ENCODE peak calls at places on chromosomes 6 and 20, in eight cellular contexts. One of them, this sample, is unnamed.

GRCh38 chr6:130520801-130521200 is 155.0 kb downstream of the TMEM200A start:
- DNase-seq in Calu3: no peak
- DNase-seq in pancreas: no peak
- DNase-seq in A549: no peak
- DNase-seq in MCF 10A: no peak
- DNase-seq in progenitor cell of endocrine pancreas: no peak
- DNase-seq in heart left ventricle: no peak
- DNase-seq in astrocyte of the cerebellum: no peak
- DNase-seq in this sample: no peak

GRCh38 chr20:36544134-36545018 is 3.1 kb downstream of the MYL9 start:
- DNase-seq in astrocyte of the cerebellum: peak; percentile 37
- DNase-seq in progenitor cell of endocrine pancreas: no peak
- DNase-seq in heart left ventricle: peak; percentile 75
- DNase-seq in pancreas: no peak
- DNase-seq in MCF 10A: peak; percentile 84
- DNase-seq in A549: no peak
- DNase-seq in Calu3: no peak
- DNase-seq in this sample: no peak

GRCh38 chr6:119446623-119447008 is 97.1 kb upstream of the MAN1A1 start:
- DNase-seq in Calu3: peak; percentile 68
- DNase-seq in A549: no peak
- DNase-seq in pancreas: peak; percentile 64
- DNase-seq in heart left ventricle: peak; percentile 48
- DNase-seq in MCF 10A: peak; percentile 57
- DNase-seq in progenitor cell of endocrine pancreas: no peak
- DNase-seq in astrocyte of the cerebellum: peak; percentile 83
- DNase-seq in this sample: no peak

GRCh38 chr20:45592574-45593189 is 13.6 kb upstream of the WFDC8 start:
- DNase-seq in pancreas: no peak
- DNase-seq in heart left ventricle: no peak
- DNase-seq in astrocyte of the cerebellum: no peak
- DNase-seq in A549: peak; percentile 25
- DNase-seq in progenitor cell of endocrine pancreas: no peak
- DNase-seq in Calu3: peak; percentile 63
- DNase-seq in MCF 10A: peak; percentile 67
- DNase-seq in this sample: peak; percentile 36

GRCh38 chr6:163354779-163355431 is 59.6 kb upstream of the QKI start:
- DNase-seq in A549: no peak
- DNase-seq in progenitor cell of endocrine pancreas: no peak
- DNase-seq in astrocyte of the cerebellum: no peak
- DNase-seq in MCF 10A: no peak
- DNase-seq in heart left ventricle: peak; percentile 75
- DNase-seq in Calu3: no peak
- DNase-seq in pancreas: no peak
- DNase-seq in this sample: no peak

GRCh38 chr6:144331610-144332009 is 46.5 kb downstream of the UTRN start:
- DNase-seq in A549: no peak
- DNase-seq in MCF 10A: no peak
- DNase-seq in Calu3: no peak
- DNase-seq in progenitor cell of endocrine pancreas: no peak
- DNase-seq in pancreas: no peak
- DNase-seq in astrocyte of the cerebellum: peak; percentile 47
- DNase-seq in heart left ventricle: no peak
- DNase-seq in this sample: no peak

GRCh38 chr6:37713529-37714119 is 15.9 kb upstream of the MDGA1 start:
- DNase-seq in progenitor cell of endocrine pancreas: no peak
- DNase-seq in A549: no peak
- DNase-seq in pancreas: no peak
- DNase-seq in MCF 10A: peak; percentile 22
- DNase-seq in heart left ventricle: no peak
- DNase-seq in astrocyte of the cerebellum: no peak
- DNase-seq in Calu3: no peak
- DNase-seq in this sample: no peak

GRCh38 chr6:39841923-39842322 is 49.7 kb downstream of the DAAM2 start:
- DNase-seq in progenitor cell of endocrine pancreas: no peak
- DNase-seq in pancreas: no peak
- DNase-seq in astrocyte of the cerebellum: no peak
- DNase-seq in MCF 10A: no peak
- DNase-seq in heart left ventricle: no peak
- DNase-seq in A549: no peak
- DNase-seq in Calu3: no peak
- DNase-seq in this sample: no peak

GRCh38 chr6:33694401-33694931 is 17.0 kb downstream of the UQCC2 start:
- DNase-seq in A549: no peak
- DNase-seq in MCF 10A: peak; percentile 71
- DNase-seq in progenitor cell of endocrine pancreas: no peak
- DNase-seq in pancreas: no peak
- DNase-seq in astrocyte of the cerebellum: no peak
- DNase-seq in Calu3: no peak
- DNase-seq in heart left ventricle: no peak
- DNase-seq in this sample: no peak

GRCh38 chr6:1390805-1391511 is 1.6 kb downstream of the FOXF2 start:
- DNase-seq in A549: no peak
- DNase-seq in progenitor cell of endocrine pancreas: no peak
- DNase-seq in Calu3: no peak
- DNase-seq in pancreas: no peak
- DNase-seq in astrocyte of the cerebellum: no peak
- DNase-seq in MCF 10A: peak; percentile 34
- DNase-seq in heart left ventricle: no peak
- DNase-seq in this sample: no peak

GRCh38 chr20:48294196-48294595 is 508.9 kb upstream of the SULF2 start:
- DNase-seq in astrocyte of the cerebellum: no peak
- DNase-seq in progenitor cell of endocrine pancreas: no peak
- DNase-seq in A549: no peak
- DNase-seq in heart left ventricle: no peak
- DNase-seq in MCF 10A: peak; percentile 81
- DNase-seq in Calu3: no peak
- DNase-seq in pancreas: no peak
- DNase-seq in this sample: no peak

GRCh38 chr20:51322164-51322707 is 220.3 kb downstream of the NFATC2 start:
- DNase-seq in heart left ventricle: no peak
- DNase-seq in astrocyte of the cerebellum: no peak
- DNase-seq in A549: no peak
- DNase-seq in pancreas: no peak
- DNase-seq in progenitor cell of endocrine pancreas: no peak
- DNase-seq in MCF 10A: no peak
- DNase-seq in Calu3: no peak
- DNase-seq in this sample: no peak

GRCh38 chr20:20292472-20292871 is 75.4 kb upstream of the INSM1 start:
- DNase-seq in astrocyte of the cerebellum: no peak
- DNase-seq in heart left ventricle: no peak
- DNase-seq in pancreas: no peak
- DNase-seq in MCF 10A: no peak
- DNase-seq in progenitor cell of endocrine pancreas: no peak
- DNase-seq in A549: no peak
- DNase-seq in Calu3: no peak
- DNase-seq in this sample: no peak

GRCh38 chr6:35161265-35161664 is 20.1 kb upstream of the TCP11 start:
- DNase-seq in progenitor cell of endocrine pancreas: no peak
- DNase-seq in astrocyte of the cerebellum: no peak
- DNase-seq in pancreas: no peak
- DNase-seq in A549: no peak
- DNase-seq in heart left ventricle: no peak
- DNase-seq in MCF 10A: no peak
- DNase-seq in Calu3: no peak
- DNase-seq in this sample: no peak

GRCh38 chr6:139549561-139550070 is 175.2 kb upstream of the CITED2 start:
- DNase-seq in A549: no peak
- DNase-seq in heart left ventricle: no peak
- DNase-seq in progenitor cell of endocrine pancreas: no peak
- DNase-seq in pancreas: no peak
- DNase-seq in MCF 10A: no peak
- DNase-seq in Calu3: no peak
- DNase-seq in astrocyte of the cerebellum: no peak
- DNase-seq in this sample: no peak

GRCh38 chr6:74991573-74992332 is 214.1 kb downstream of the COL12A1 start:
- DNase-seq in Calu3: no peak
- DNase-seq in A549: no peak
- DNase-seq in heart left ventricle: no peak
- DNase-seq in astrocyte of the cerebellum: peak; percentile 85
- DNase-seq in pancreas: no peak
- DNase-seq in progenitor cell of endocrine pancreas: no peak
- DNase-seq in MCF 10A: peak; percentile 73
- DNase-seq in this sample: no peak

GRCh38 chr20:59006167-59006863 is 739 bp downstream of the CTSZ start:
- DNase-seq in A549: no peak
- DNase-seq in Calu3: peak; percentile 31
- DNase-seq in astrocyte of the cerebellum: no peak
- DNase-seq in pancreas: no peak
- DNase-seq in heart left ventricle: no peak
- DNase-seq in progenitor cell of endocrine pancreas: no peak
- DNase-seq in MCF 10A: peak; percentile 32
- DNase-seq in this sample: peak; percentile 52

GRCh38 chr6:5260111-5260620 is 584 bp downstream of the LYRM4 start:
- DNase-seq in Calu3: peak; percentile 60
- DNase-seq in progenitor cell of endocrine pancreas: peak; percentile 41
- DNase-seq in MCF 10A: peak; percentile 81
- DNase-seq in astrocyte of the cerebellum: peak; percentile 19
- DNase-seq in pancreas: peak; percentile 69
- DNase-seq in heart left ventricle: peak; percentile 37
- DNase-seq in A549: peak; percentile 79
- DNase-seq in this sample: peak; percentile 82

GRCh38 chr20:59525500-59526241 is 78.7 kb upstream of the PHACTR3 start:
- DNase-seq in A549: peak; percentile 66
- DNase-seq in pancreas: peak; percentile 63
- DNase-seq in astrocyte of the cerebellum: no peak
- DNase-seq in heart left ventricle: peak; percentile 32
- DNase-seq in progenitor cell of endocrine pancreas: peak; percentile 65
- DNase-seq in MCF 10A: peak; percentile 57
- DNase-seq in Calu3: peak; percentile 81
- DNase-seq in this sample: peak; percentile 64

GRCh38 chr6:113774122-113774835 is 82.9 kb upstream of the MARCKS start:
- DNase-seq in MCF 10A: peak; percentile 16
- DNase-seq in heart left ventricle: no peak
- DNase-seq in A549: no peak
- DNase-seq in progenitor cell of endocrine pancreas: no peak
- DNase-seq in astrocyte of the cerebellum: no peak
- DNase-seq in Calu3: no peak
- DNase-seq in pancreas: no peak
- DNase-seq in this sample: no peak

DNA sequence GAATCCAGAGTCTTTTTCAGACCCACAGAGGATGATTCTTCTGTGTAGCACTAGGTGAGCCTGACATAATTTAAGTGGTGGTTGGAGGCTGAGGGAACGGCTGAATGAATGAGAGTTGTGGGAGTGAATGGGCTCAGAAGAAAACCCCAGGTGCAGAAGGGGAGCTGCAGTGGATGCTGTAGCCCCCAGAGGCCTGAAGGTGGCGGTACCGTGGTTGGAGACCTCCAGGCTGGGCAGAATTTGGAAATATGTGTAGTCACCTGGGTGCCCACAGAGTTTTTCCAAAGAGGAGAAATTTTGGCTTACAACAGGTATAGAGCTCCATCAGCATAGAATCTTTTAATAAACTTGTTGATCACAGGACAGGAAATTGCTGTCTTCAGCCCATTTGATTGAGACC is 6.5 kb upstream of the RAET1G start:
- DNase-seq in astrocyte of the cerebellum: no peak
- DNase-seq in pancreas: no peak
- DNase-seq in heart left ventricle: no peak
- DNase-seq in progenitor cell of endocrine pancreas: no peak
- DNase-seq in MCF 10A: no peak
- DNase-seq in A549: no peak
- DNase-seq in Calu3: peak; percentile 22
- DNase-seq in this sample: no peak
- TF ChIP-seq CTCF in astrocyte of the cerebellum: peak; percentile 59
- TF ChIP-seq CTCF in pancreas: no peak
- TF ChIP-seq CTCF in heart left ventricle: no peak
- TF ChIP-seq CTCF in progenitor cell of endocrine pancreas: peak; percentile 62
- TF ChIP-seq CTCF in MCF 10A: peak; percentile 12
- TF ChIP-seq CTCF in A549: no peak
- TF ChIP-seq CTCF in Calu3: peak; percentile 20
- TF ChIP-seq CTCF in this sample: no peak

GRCh38 chr6:160102956-160103824 is 18.4 kb upstream of the SLC22A1 start:
- DNase-seq in astrocyte of the cerebellum: no peak
- DNase-seq in pancreas: no peak
- DNase-seq in heart left ventricle: no peak
- DNase-seq in A549: peak; percentile 27
- DNase-seq in MCF 10A: peak; percentile 48
- DNase-seq in progenitor cell of endocrine pancreas: no peak
- DNase-seq in Calu3: peak; percentile 26
- DNase-seq in this sample: peak; percentile 67
- TF ChIP-seq CTCF in astrocyte of the cerebellum: peak; percentile 37
- TF ChIP-seq CTCF in pancreas: no peak
- TF ChIP-seq CTCF in heart left ventricle: peak; percentile 24
- TF ChIP-seq CTCF in A549: peak; percentile 32
- TF ChIP-seq CTCF in MCF 10A: peak; percentile 28
- TF ChIP-seq CTCF in progenitor cell of endocrine pancreas: peak; percentile 32
- TF ChIP-seq CTCF in Calu3: peak; percentile 37
- TF ChIP-seq CTCF in this sample: peak; percentile 7

GRCh38 chr6:54621285-54621684 is 225.3 kb upstream of the FAM83B start:
- DNase-seq in MCF 10A: no peak
- DNase-seq in progenitor cell of endocrine pancreas: no peak
- DNase-seq in A549: no peak
- DNase-seq in pancreas: no peak
- DNase-seq in heart left ventricle: no peak
- DNase-seq in Calu3: peak; percentile 31
- DNase-seq in astrocyte of the cerebellum: no peak
- DNase-seq in this sample: no peak
- TF ChIP-seq CTCF in MCF 10A: no peak
- TF ChIP-seq CTCF in progenitor cell of endocrine pancreas: peak; percentile 44
- TF ChIP-seq CTCF in A549: no peak
- TF ChIP-seq CTCF in pancreas: no peak
- TF ChIP-seq CTCF in heart left ventricle: no peak
- TF ChIP-seq CTCF in Calu3: peak; percentile 47
- TF ChIP-seq CTCF in astrocyte of the cerebellum: peak; percentile 30
- TF ChIP-seq CTCF in this sample: no peak

DNA sequence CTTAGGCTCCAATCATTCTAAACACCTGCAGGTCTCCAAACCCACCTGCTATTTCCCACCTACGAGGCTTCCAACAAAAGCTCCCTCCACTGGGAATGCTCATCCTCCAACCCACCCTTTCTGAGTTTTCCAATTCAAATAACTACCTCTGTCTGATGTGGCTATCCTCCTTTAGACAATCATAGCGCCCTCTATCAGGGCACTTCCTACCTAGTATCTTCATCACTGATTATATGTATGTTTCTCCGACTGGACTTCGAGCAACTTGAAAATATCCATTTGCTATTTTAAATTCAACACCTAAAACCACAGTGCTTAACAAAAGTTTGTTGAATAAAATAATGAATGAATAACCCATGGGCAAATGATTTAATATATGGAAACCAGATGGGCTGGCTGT is 41.3 kb downstream of the MTFR2 start:
- DNase-seq in Calu3: no peak
- DNase-seq in heart left ventricle: no peak
- DNase-seq in MCF 10A: no peak
- DNase-seq in pancreas: no peak
- DNase-seq in astrocyte of the cerebellum: no peak
- DNase-seq in A549: no peak
- DNase-seq in progenitor cell of endocrine pancreas: no peak
- DNase-seq in this sample: no peak
- TF ChIP-seq CTCF in Calu3: no peak
- TF ChIP-seq CTCF in heart left ventricle: no peak
- TF ChIP-seq CTCF in MCF 10A: no peak
- TF ChIP-seq CTCF in pancreas: no peak
- TF ChIP-seq CTCF in astrocyte of the cerebellum: no peak
- TF ChIP-seq CTCF in A549: no peak
- TF ChIP-seq CTCF in progenitor cell of endocrine pancreas: no peak
- TF ChIP-seq CTCF in this sample: no peak

GRCh38 chr6:41535766-41536165 is 10.4 kb upstream of the FOXP4 start:
- DNase-seq in astrocyte of the cerebellum: no peak
- DNase-seq in A549: no peak
- DNase-seq in progenitor cell of endocrine pancreas: no peak
- DNase-seq in MCF 10A: peak; percentile 62
- DNase-seq in heart left ventricle: no peak
- DNase-seq in Calu3: no peak
- DNase-seq in pancreas: no peak
- DNase-seq in this sample: no peak
- TF ChIP-seq CTCF in astrocyte of the cerebellum: no peak
- TF ChIP-seq CTCF in A549: no peak
- TF ChIP-seq CTCF in progenitor cell of endocrine pancreas: no peak
- TF ChIP-seq CTCF in MCF 10A: no peak
- TF ChIP-seq CTCF in heart left ventricle: no peak
- TF ChIP-seq CTCF in Calu3: no peak
- TF ChIP-seq CTCF in pancreas: no peak
- TF ChIP-seq CTCF in this sample: no peak